ENCODE peak calls at places on chromosomes 6 and 20, in five cellular contexts. T is T-helper 9 cell, R is KBM-7, U is NCI-H446, Q is substantia nigra. J is an unnamed sample.

GRCh38 chr6:100453701-100454521 is 10.8 kb downstream of the SIM1 start:
- DNase-seq in T (no peak), R (no peak), U (no peak), Q (no peak), J (no peak)

GRCh38 chr20:58942549-58942948 is 38.5 kb upstream of the NELFCD start:
- DNase-seq in T (no peak), R (no peak), U (no peak), Q (no peak), J (no peak)

GRCh38 chr20:23217023-23217422 is 130.9 kb upstream of the CD93 start:
- DNase-seq in T (no peak), R (no peak), U (no peak), Q (no peak), J (no peak)

GRCh38 chr6:26412225-26412624 is 10.2 kb downstream of the BTN3A1 start:
- DNase-seq in T (no peak), R (no peak), U (no peak), Q (no peak), J (no peak)

GRCh38 chr6:96521267-96521624 is 360 bp upstream of the UFL1 start:
- DNase-seq in T (no peak), R (no peak), U (no peak), Q (no peak), J (no peak)

GRCh38 chr6:37495199-37495913 is 4.3 kb downstream of the CCDC167 start:
- DNase-seq in T (no peak), R (no peak), U (no peak), Q (no peak), J (no peak)

GRCh38 chr20:47985092-47985850 is 200.0 kb upstream of the SULF2 start:
- DNase-seq in T (no peak), R (no peak), U (no peak), Q (no peak), J (peak; percentile 72)

GRCh38 chr6:30076333-30076732 is 764 bp upstream of the RNF39 start:
- DNase-seq in T (no peak), R (no peak), U (no peak), Q (no peak), J (no peak)

GRCh38 chr20:23641936-23642751 is 4.4 kb upstream of the CST3 start:
- DNase-seq in T (no peak), R (no peak), U (peak; percentile 36), Q (no peak), J (peak; percentile 45)

GRCh38 chr6:16239090-16239797 is 857 bp downstream of the GMPR start:
- DNase-seq in T (no peak), R (peak; percentile 81), U (peak; percentile 68), Q (peak; percentile 74), J (peak; percentile 36)

GRCh38 chr6:155177369-155177961 is 86.3 kb upstream of the CLDN20 start:
- DNase-seq in T (no peak), R (peak; percentile 72), U (peak; percentile 60), Q (peak; percentile 1), J (no peak)

GRCh38 chr20:23242104-23242503 is 108.5 kb upstream of the NXT1 start:
- DNase-seq in T (no peak), R (no peak), U (no peak), Q (no peak), J (no peak)

GRCh38 chr6:134725590-134725989 is 224.3 kb downstream of the ALDH8A1 start:
- DNase-seq in T (no peak), R (no peak), U (no peak), Q (no peak), J (no peak)

GRCh38 chr6:25302677-25303128 is 23.5 kb downstream of the CARMIL1 start:
- DNase-seq in T (no peak), R (no peak), U (no peak), Q (no peak), J (peak; percentile 53)

GRCh38 chr6:150527100-150527499 is 72.6 kb upstream of the PLEKHG1 start:
- DNase-seq in T (no peak), R (no peak), U (no peak), Q (no peak), J (no peak)

GRCh38 chr6:44423306-44423705 is 35.8 kb downstream of the CDC5L start:
- DNase-seq in T (no peak), R (no peak), U (no peak), Q (no peak), J (no peak)

GRCh38 chr6:106536357-106536756 is 92.9 kb downstream of the RTN4IP1 start:
- DNase-seq in T (no peak), R (no peak), U (no peak), Q (no peak), J (no peak)

GRCh38 chr20:4610871-4611270 is 110.8 kb upstream of the PRND start:
- DNase-seq in T (no peak), R (no peak), U (no peak), Q (no peak), J (no peak)

GRCh38 chr6:111559193-111560097 is 46.2 kb downstream of the TRAF3IP2 start:
- DNase-seq in T (no peak), R (no peak), U (peak; percentile 65), Q (no peak), J (no peak)

GRCh38 chr6:215335-216034 is 76.8 kb upstream of the DUSP22 start:
- DNase-seq in T (no peak), R (no peak), U (no peak), Q (no peak), J (no peak)

GRCh38 chr20:19688031-19688806 is 69.8 kb upstream of the RIN2 start:
- DNase-seq in T (no peak), R (no peak), U (peak; percentile 70), Q (peak; percentile 82), J (peak; percentile 67)

GRCh38 chr6:13015379-13015681 is 298.8 kb downstream of the PHACTR1 start:
- DNase-seq in T (no peak), R (no peak), U (no peak), Q (no peak), J (no peak)

GRCh38 chr20:20593447-20594170 is 118.8 kb downstream of the RALGAPA2 start:
- DNase-seq in T (no peak), R (peak; percentile 40), U (peak; percentile 99), Q (peak; percentile 16), J (peak; percentile 20)